ENCODE peak calls at places on chromosomes 7 and 10, in four cellular contexts. L is SHP77, P is hippocampal formation, Q is T-cell. T is an unnamed sample.
A peak's percentile ranks its signal among the peaks of the same experiment; 100 is the strongest.

GRCh38 chr10:113958631-113959382 is 84.9 kb upstream of the ADRB1 start:
- DNase-seq in Q (no peak), P (no peak), L (peak; percentile 42), T (no peak)

GRCh38 chr10:22986771-22987542 is 59.1 kb downstream of the ARMC3 start:
- DNase-seq in P (peak; percentile 86), L (peak; percentile 40), Q (no peak), T (no peak)

GRCh38 chr10:95467162-95467599 is 94.0 kb downstream of the SORBS1 start:
- DNase-seq in P (no peak), Q (no peak), L (no peak), T (no peak)

GRCh38 chr7:73308074-73308664 is 457 bp downstream of the NSUN5 start:
- DNase-seq in Q (no peak), P (no peak), L (no peak), T (no peak)

GRCh38 chr10:119113805-119114732 is 10.2 kb downstream of the DENND10 start:
- DNase-seq in Q (no peak), L (no peak), P (no peak), T (no peak)

GRCh38 chr10:1158066-1158465 is 101.9 kb downstream of the WDR37 start:
- DNase-seq in P (no peak), L (no peak), Q (no peak), T (no peak)

GRCh38 chr7:21497072-21497471 is 45.8 kb upstream of the DNAH11 start:
- DNase-seq in P (no peak), Q (no peak), L (no peak), T (no peak)

GRCh38 chr10:86648706-86649426 is 5.5 kb upstream of the OPN4 start:
- DNase-seq in L (no peak), P (no peak), Q (no peak), T (no peak)

GRCh38 chr10:84059526-84059925 is 79.8 kb upstream of the GHITM start:
- DNase-seq in L (no peak), P (no peak), Q (no peak), T (no peak)

GRCh38 chr7:13551503-13551902 is 438.0 kb downstream of the ETV1 start:
- DNase-seq in Q (no peak), P (no peak), L (peak; percentile 97), T (no peak)

GRCh38 chr7:108367946-108368345 is 88.3 kb downstream of the NRCAM start:
- DNase-seq in Q (no peak), P (no peak), L (no peak), T (no peak)

GRCh38 chr7:120731276-120731675 is 126.7 kb downstream of the TSPAN12 start:
- DNase-seq in P (no peak), L (no peak), Q (no peak), T (no peak)

GRCh38 chr10:82981137-82981723 is 1106.2 kb downstream of the NRG3 start:
- DNase-seq in L (no peak), P (no peak), Q (no peak), T (no peak)

GRCh38 chr10:58818889-58819288 is 306.2 kb downstream of the BICC1 start:
- DNase-seq in P (no peak), L (peak; percentile 6), Q (no peak), T (no peak)

GRCh38 chr10:19412531-19412930 is 363.9 kb downstream of the MALRD1 start:
- DNase-seq in Q (no peak), L (peak; percentile 13), P (peak; percentile 5), T (no peak)

GRCh38 chr10:36634916-36635315 is 490.5 kb upstream of the ANKRD30A start:
- DNase-seq in Q (no peak), L (no peak), P (no peak), T (no peak)

GRCh38 chr7:118330373-118330772 is 105.9 kb downstream of the ANKRD7 start:
- DNase-seq in P (no peak), L (no peak), Q (no peak), T (no peak)

T was measured in hypothalamus.